ENCODE peak calls at places on chromosome 1, in five cellular contexts. One of them, this sample, is unnamed.

GRCh38 chr1:99682291-99682751 is 36.4 kb downstream of the PALMD start:
- DNase-seq in HEK293T: no peak
- DNase-seq in dermis blood vessel endothelial cell: peak
- DNase-seq in GM03348: peak
- DNase-seq in EH: peak
- DNase-seq in this sample: peak

GRCh38 chr1:30719406-30720270 is 3.7 kb downstream of the MATN1 start:
- DNase-seq in dermis blood vessel endothelial cell: peak
- DNase-seq in GM03348: no peak
- DNase-seq in HEK293T: no peak
- DNase-seq in EH: peak
- DNase-seq in this sample: peak

GRCh38 chr1:7687411-7687810 is 83.7 kb upstream of the VAMP3 start:
- DNase-seq in HEK293T: no peak
- DNase-seq in GM03348: no peak
- DNase-seq in EH: no peak
- DNase-seq in dermis blood vessel endothelial cell: no peak
- DNase-seq in this sample: no peak

GRCh38 chr1:205262706-205263105 is 35.0 kb downstream of the TMCC2 start:
- DNase-seq in dermis blood vessel endothelial cell: peak
- DNase-seq in EH: peak
- DNase-seq in HEK293T: no peak
- DNase-seq in GM03348: no peak
- DNase-seq in this sample: no peak

GRCh38 chr1:200139661-200140250 is 112.2 kb downstream of the NR5A2 start:
- DNase-seq in HEK293T: peak
- DNase-seq in dermis blood vessel endothelial cell: peak
- DNase-seq in EH: peak
- DNase-seq in GM03348: peak
- DNase-seq in this sample: peak

GRCh38 chr1:44380666-44381177 is 24.3 kb upstream of the RNF220 start:
- DNase-seq in EH: no peak
- DNase-seq in HEK293T: no peak
- DNase-seq in dermis blood vessel endothelial cell: no peak
- DNase-seq in GM03348: no peak
- DNase-seq in this sample: no peak

GRCh38 chr1:7491089-7491817 is 279.8 kb upstream of the VAMP3 start:
- DNase-seq in HEK293T: no peak
- DNase-seq in GM03348: peak
- DNase-seq in dermis blood vessel endothelial cell: peak
- DNase-seq in EH: peak
- DNase-seq in this sample: peak

GRCh38 chr1:43072314-43072713 is 99.8 kb downstream of the EBNA1BP2 start:
- DNase-seq in GM03348: no peak
- DNase-seq in HEK293T: no peak
- DNase-seq in dermis blood vessel endothelial cell: no peak
- DNase-seq in EH: no peak
- DNase-seq in this sample: no peak

GRCh38 chr1:40708750-40709099 is 17.2 kb downstream of the NFYC start:
- DNase-seq in GM03348: peak
- DNase-seq in HEK293T: peak
- DNase-seq in dermis blood vessel endothelial cell: peak
- DNase-seq in EH: peak
- DNase-seq in this sample: peak

GRCh38 chr1:160739098-160739511 is at the start of gene SLAMF7:
- DNase-seq in GM03348: no peak
- DNase-seq in EH: no peak
- DNase-seq in HEK293T: no peak
- DNase-seq in dermis blood vessel endothelial cell: no peak
- DNase-seq in this sample: no peak

GRCh38 chr1:26533951-26534514 is 4.5 kb downstream of the RPS6KA1 start:
- DNase-seq in EH: no peak
- DNase-seq in GM03348: no peak
- DNase-seq in dermis blood vessel endothelial cell: no peak
- DNase-seq in HEK293T: no peak
- DNase-seq in this sample: no peak

GRCh38 chr1:37323486-37324377 is 150.6 kb upstream of the ZC3H12A start:
- DNase-seq in EH: peak
- DNase-seq in dermis blood vessel endothelial cell: peak
- DNase-seq in GM03348: peak
- DNase-seq in HEK293T: peak
- DNase-seq in this sample: peak

GRCh38 chr1:198359024-198359653 is 181.3 kb downstream of the ATP6V1G3 start:
- DNase-seq in EH: peak
- DNase-seq in dermis blood vessel endothelial cell: peak
- DNase-seq in HEK293T: no peak
- DNase-seq in GM03348: no peak
- DNase-seq in this sample: peak

GRCh38 chr1:59601811-59602210 is 212.9 kb upstream of the HOOK1 start:
- DNase-seq in GM03348: no peak
- DNase-seq in HEK293T: no peak
- DNase-seq in dermis blood vessel endothelial cell: no peak
- DNase-seq in EH: no peak
- DNase-seq in this sample: no peak

GRCh38 chr1:15153842-15154479 is 414 bp downstream of the TMEM51 start:
- DNase-seq in HEK293T: peak
- DNase-seq in GM03348: peak
- DNase-seq in dermis blood vessel endothelial cell: peak
- DNase-seq in EH: peak
- DNase-seq in this sample: peak

GRCh38 chr1:25572708-25573590 is 29.5 kb downstream of the LDLRAP1 start:
- DNase-seq in dermis blood vessel endothelial cell: peak
- DNase-seq in EH: peak
- DNase-seq in GM03348: peak
- DNase-seq in HEK293T: peak
- DNase-seq in this sample: peak

GRCh38 chr1:227753999-227754764 is 18.9 kb downstream of the SNAP47 start:
- DNase-seq in EH: peak
- DNase-seq in dermis blood vessel endothelial cell: no peak
- DNase-seq in GM03348: peak
- DNase-seq in HEK293T: no peak
- DNase-seq in this sample: peak

GRCh38 chr1:177209357-177209756 is 38.6 kb downstream of the BRINP2 start:
- DNase-seq in EH: peak
- DNase-seq in HEK293T: peak
- DNase-seq in dermis blood vessel endothelial cell: no peak
- DNase-seq in GM03348: peak
- DNase-seq in this sample: peak

GRCh38 chr1:94425821-94426484 is 7.8 kb downstream of the ABCD3 start:
- DNase-seq in EH: no peak
- DNase-seq in HEK293T: no peak
- DNase-seq in dermis blood vessel endothelial cell: no peak
- DNase-seq in GM03348: no peak
- DNase-seq in this sample: no peak

GRCh38 chr1:237124856-237125462 is 83.0 kb downstream of the RYR2 start:
- DNase-seq in EH: no peak
- DNase-seq in dermis blood vessel endothelial cell: peak
- DNase-seq in HEK293T: peak
- DNase-seq in GM03348: no peak
- DNase-seq in this sample: peak

GRCh38 chr1:153253693-153254092 is 5.8 kb upstream of the LORICRIN start:
- DNase-seq in dermis blood vessel endothelial cell: no peak
- DNase-seq in HEK293T: no peak
- DNase-seq in EH: no peak
- DNase-seq in GM03348: no peak
- DNase-seq in this sample: no peak

GRCh38 chr1:199282910-199283309 is 644.1 kb downstream of the PTPRC start:
- DNase-seq in EH: peak
- DNase-seq in GM03348: no peak
- DNase-seq in HEK293T: no peak
- DNase-seq in dermis blood vessel endothelial cell: peak
- DNase-seq in this sample: no peak

GRCh38 chr1:160951443-160952128 is 3.0 kb downstream of the ITLN2 start:
- DNase-seq in EH: peak
- DNase-seq in GM03348: peak
- DNase-seq in dermis blood vessel endothelial cell: peak
- DNase-seq in HEK293T: peak
- DNase-seq in this sample: peak

GRCh38 chr1:22597996-22598395 is 34.7 kb downstream of the EPHA8 start:
- DNase-seq in GM03348: no peak
- DNase-seq in EH: no peak
- DNase-seq in dermis blood vessel endothelial cell: no peak
- DNase-seq in HEK293T: no peak
- DNase-seq in this sample: no peak

GRCh38 chr1:229030642-229031390 is 240.1 kb upstream of the RAB4A start:
- DNase-seq in GM03348: no peak
- DNase-seq in HEK293T: no peak
- DNase-seq in dermis blood vessel endothelial cell: no peak
- DNase-seq in EH: no peak
- DNase-seq in this sample: no peak

GRCh38 chr1:187244623-187245022 is 415.9 kb downstream of the PLA2G4A start:
- DNase-seq in HEK293T: no peak
- DNase-seq in GM03348: no peak
- DNase-seq in dermis blood vessel endothelial cell: no peak
- DNase-seq in EH: no peak
- DNase-seq in this sample: peak

GRCh38 chr1:225300381-225300780 is 127.5 kb downstream of the LBR start:
- DNase-seq in GM03348: no peak
- DNase-seq in dermis blood vessel endothelial cell: no peak
- DNase-seq in EH: no peak
- DNase-seq in HEK293T: no peak
- DNase-seq in this sample: no peak

GRCh38 chr1:19949016-19949415 is 25.6 kb upstream of the PLA2G2E start:
- DNase-seq in EH: peak
- DNase-seq in dermis blood vessel endothelial cell: peak
- DNase-seq in HEK293T: no peak
- DNase-seq in GM03348: peak
- DNase-seq in this sample: peak

This sample was measured in cardiac fibroblast.